ENCODE peak calls at places on chromosomes 7 and 10, in six cellular contexts. A is ovary, C is GM12891, N is HCT116, L is IMR-90, M is A549. D is an unnamed sample.

GRCh38 chr7:135317676-135318326 is 84.2 kb downstream of the STRA8 start:
- DNase-seq in N (no peak), L (no peak), C (no peak), A (no peak), M (no peak), D (no peak)

GRCh38 chr10:96299383-96299782 is 4.9 kb upstream of the DNTT start:
- DNase-seq in N (no peak), L (no peak), M (no peak), C (no peak), A (no peak), D (no peak)

GRCh38 chr10:31646519-31646918 is 282.1 kb downstream of the ARHGAP12 start:
- DNase-seq in C (no peak), M (no peak), L (no peak), A (no peak), N (no peak), D (no peak)

GRCh38 chr7:24408798-24409428 is 124.9 kb downstream of the NPY start:
- DNase-seq in L (no peak), C (no peak), A (no peak), N (no peak), M (no peak), D (no peak)

GRCh38 chr7:31098606-31099360 is 46.7 kb downstream of the ADCYAP1R1 start:
- DNase-seq in M (no peak), A (no peak), L (no peak), C (no peak), N (no peak), D (peak)

GRCh38 chr10:80530251-80530650 is 7.5 kb upstream of the SH2D4B start:
- DNase-seq in A (no peak), L (peak), N (peak), C (no peak), M (peak), D (no peak)

GRCh38 chr10:77156406-77156879 is 481.2 kb downstream of the KCNMA1 start:
- DNase-seq in L (peak), N (no peak), A (no peak), M (peak), C (no peak), D (no peak)

GRCh38 chr7:33579561-33579960 is 325.8 kb upstream of the BMPER start:
- DNase-seq in M (no peak), C (no peak), N (no peak), A (no peak), L (peak), D (no peak)

GRCh38 chr7:140672382-140673062 is at the start of gene ADCK2:
- DNase-seq in A (peak), M (peak), C (peak), L (no peak), N (no peak), D (peak)

GRCh38 chr10:69379800-69380199 is 36.9 kb downstream of the TACR2 start:
- DNase-seq in N (no peak), A (no peak), M (no peak), C (no peak), L (no peak), D (no peak)

GRCh38 chr7:16318463-16318862 is 102.9 kb downstream of the CRPPA start:
- DNase-seq in L (no peak), N (no peak), A (no peak), C (no peak), M (no peak), D (no peak)

GRCh38 chr10:73601486-73601921 is 10.4 kb upstream of the USP54 start:
- DNase-seq in M (peak), L (peak), C (no peak), A (no peak), N (no peak), D (no peak)

GRCh38 chr7:141563956-141564623 is 12.9 kb downstream of the AGK start:
- DNase-seq in C (no peak), M (peak), N (no peak), L (no peak), A (no peak), D (no peak)

GRCh38 chr7:134782121-134782623 is 2.7 kb downstream of the CALD1 start:
- DNase-seq in N (no peak), C (no peak), L (peak), A (no peak), M (no peak), D (no peak)

GRCh38 chr10:61989995-61990760 is 88.7 kb downstream of the ARID5B start:
- DNase-seq in C (no peak), L (no peak), M (no peak), A (no peak), N (no peak), D (no peak)

GRCh38 chr10:61592581-61592980 is 70.1 kb upstream of the CABCOCO1 start:
- DNase-seq in C (no peak), L (no peak), M (peak), A (no peak), N (peak), D (no peak)

GRCh38 chr7:36387437-36388345 is 2.0 kb upstream of the ANLN start:
- DNase-seq in C (no peak), N (peak), A (no peak), M (peak), L (no peak), D (no peak)

GRCh38 chr10:6231730-6232129 is 29.0 kb downstream of the PFKFB3 start:
- DNase-seq in N (no peak), L (no peak), C (no peak), A (no peak), M (no peak), D (no peak)

GRCh38 chr10:1543596-1543995 is 193.7 kb downstream of the ADARB2 start:
- DNase-seq in A (no peak), M (no peak), C (no peak), L (no peak), N (no peak), D (peak)

GRCh38 chr7:22255342-22255741 is 101.6 kb downstream of the RAPGEF5 start:
- DNase-seq in A (no peak), L (no peak), C (no peak), N (no peak), M (no peak), D (no peak)

GRCh38 chr7:32616625-32617024 is 121.3 kb downstream of the AVL9 start:
- DNase-seq in N (peak), A (no peak), L (peak), M (peak), C (no peak), D (no peak)

GRCh38 chr7:140506788-140507464 is 27.6 kb upstream of the MKRN1 start:
- DNase-seq in M (peak), C (no peak), L (peak), A (peak), N (no peak), D (peak)

GRCh38 chr10:93991596-93992284 is 2.0 kb upstream of the PLCE1 start:
- DNase-seq in L (peak), C (no peak), A (peak), M (peak), N (peak), D (peak)

GRCh38 chr7:35468606-35469005 is 214.7 kb upstream of the TBX20 start:
- DNase-seq in M (no peak), A (no peak), C (no peak), L (no peak), N (no peak), D (no peak)

GRCh38 chr10:129108994-129109393 is 358.0 kb upstream of the MGMT start:
- DNase-seq in M (no peak), L (no peak), N (no peak), A (no peak), C (no peak), D (no peak)

GRCh38 chr10:4041531-4042096 is 256.6 kb upstream of the KLF6 start:
- DNase-seq in C (no peak), L (no peak), A (no peak), N (no peak), M (no peak), D (no peak)

GRCh38 chr10:4046030-4046429 is 261.0 kb upstream of the KLF6 start:
- DNase-seq in A (no peak), M (no peak), C (no peak), N (no peak), L (no peak), D (no peak)

GRCh38 chr10:4046722-4047354 is 261.8 kb upstream of the KLF6 start:
- DNase-seq in M (no peak), L (no peak), C (no peak), A (no peak), N (no peak), D (peak)

GRCh38 chr10:4048245-4048864 is 263.3 kb upstream of the KLF6 start:
- DNase-seq in A (no peak), M (no peak), C (no peak), N (no peak), L (no peak), D (no peak)

DNA sequence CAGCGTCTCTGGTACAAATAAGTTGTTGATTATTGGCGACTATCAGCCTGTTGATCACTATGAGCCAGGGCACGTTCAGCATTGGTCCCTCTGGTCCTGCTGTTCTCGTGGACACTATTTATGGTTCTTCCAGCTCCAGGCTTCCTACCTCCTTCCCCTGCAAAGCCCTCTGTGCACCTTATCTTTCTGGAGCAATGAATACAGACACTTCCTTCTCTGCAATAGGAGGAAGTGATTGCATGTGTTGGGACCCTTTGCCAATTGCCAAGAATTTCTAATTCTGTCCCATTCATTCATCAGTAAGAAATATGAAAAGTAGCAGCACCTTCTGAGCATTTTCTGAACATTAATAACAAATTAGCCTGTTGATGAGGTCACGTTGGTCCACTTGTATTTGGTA is 258.9 kb upstream of the KLF6 start:
- DNase-seq in A (no peak), L (no peak), C (no peak), N (no peak), M (no peak), D (no peak)
- TF ChIP-seq POLR2A in A (no peak), L (no peak), C (no peak), N (no peak), M (no peak), D (no peak)

DNA sequence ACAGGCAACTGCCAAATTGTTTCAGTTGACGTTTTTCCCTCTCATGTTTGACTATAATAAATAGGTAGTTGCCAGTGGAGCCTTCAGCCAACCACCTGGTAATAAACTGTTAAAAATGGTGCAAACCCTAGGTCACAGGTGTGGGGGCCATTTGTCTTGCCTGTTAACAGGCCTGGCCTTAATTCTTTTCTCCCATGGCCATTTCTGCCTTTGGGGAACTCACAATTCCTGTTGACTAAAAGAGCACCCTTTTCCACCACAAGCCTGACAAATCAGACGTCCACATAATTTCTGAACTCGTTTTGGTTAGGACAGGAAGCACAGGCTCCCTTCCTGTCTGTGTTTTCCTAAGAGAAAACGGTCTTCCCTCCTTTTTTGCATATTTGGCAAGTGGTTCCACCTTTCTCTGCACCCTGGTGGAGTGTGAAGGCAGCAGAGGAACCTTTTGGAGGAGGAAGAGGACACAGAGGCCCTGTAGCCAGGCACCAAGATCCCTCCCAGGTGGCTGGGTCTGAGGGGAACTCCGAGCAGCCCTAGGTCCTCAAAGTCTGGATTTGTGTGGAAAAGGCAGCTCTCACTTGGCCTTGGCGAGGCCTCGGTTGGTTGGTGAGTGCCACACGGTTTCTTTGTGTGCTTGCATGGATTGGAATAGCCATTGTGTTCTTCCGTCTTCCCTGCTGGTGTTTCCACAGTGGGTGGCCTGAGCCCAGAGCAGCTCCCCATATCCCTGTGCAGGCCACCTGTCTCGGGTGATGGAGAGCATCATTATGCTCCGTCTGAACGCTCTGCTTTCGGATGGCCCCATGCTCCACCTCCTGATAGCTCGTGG is 4.0 kb downstream of the IKZF1 start:
- DNase-seq in L (no peak), M (no peak), N (no peak), A (no peak), C (no peak), D (peak)
- TF ChIP-seq POLR2A in L (no peak), M (no peak), N (no peak), A (no peak), C (peak), D (no peak)

DNA sequence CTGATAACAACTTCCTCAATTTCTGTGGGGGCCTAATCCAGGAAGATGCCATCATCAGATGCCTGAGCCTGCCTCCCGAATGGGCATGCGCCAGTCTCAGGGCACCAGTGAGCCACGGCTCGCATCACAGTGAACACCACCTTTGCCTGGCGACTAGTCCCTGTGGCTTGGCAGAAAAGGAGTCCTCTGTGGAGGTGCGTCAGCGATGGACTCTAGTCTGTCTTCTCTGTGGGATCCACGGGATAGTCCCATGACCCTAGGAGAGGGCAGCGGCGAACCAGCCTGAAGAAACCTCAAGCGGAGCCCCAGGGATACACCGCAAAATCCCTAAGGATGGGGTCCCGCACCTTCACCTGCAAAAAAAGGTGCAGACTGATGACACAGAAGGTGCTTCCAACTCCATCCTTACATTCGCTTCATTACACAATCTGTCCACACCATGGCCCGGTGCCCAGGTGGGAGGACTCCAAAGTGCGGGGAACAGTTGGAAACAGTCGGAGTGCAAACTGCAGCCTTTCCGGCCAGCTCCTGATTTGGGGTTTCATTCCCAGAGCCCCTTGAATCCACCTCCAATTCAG is 35.1 kb upstream of the ZNF273 start:
- DNase-seq in C (no peak), A (no peak), L (no peak), N (no peak), M (no peak), D (no peak)
- TF ChIP-seq POLR2A in C (no peak), A (no peak), L (no peak), N (no peak), M (no peak), D (no peak)

GRCh38 chr7:6023974-6024435 is 7.2 kb upstream of the ANKRD61 start:
- DNase-seq in L (no peak), N (no peak), C (no peak), A (no peak), M (no peak), D (no peak)
- TF ChIP-seq POLR2A in L (no peak), N (no peak), C (no peak), A (no peak), M (no peak), D (no peak)